ENCODE peak calls at places on chromosomes 13 and 19, in six cellular contexts. L is IMR-90, H is H1, O is H9, C is trophoblast cell, U is mesenchymal stem cell. F is an unnamed sample.

GRCh38 chr13:46495647-46496046 is 57.3 kb upstream of the LRCH1 start:
- DNase-seq in L (no peak), H (no peak), O (no peak), C (no peak), U (no peak), F (no peak)

GRCh38 chr13:110108348-110109139 is 198.4 kb downstream of the COL4A1 start:
- DNase-seq in L (peak), H (no peak), O (peak), C (peak), U (peak), F (peak)

GRCh38 chr19:40512473-40513344 is 45.9 kb downstream of the SPTBN4 start:
- DNase-seq in L (peak), H (peak), O (peak), C (peak), U (peak), F (peak)

GRCh38 chr19:21474671-21475181 is 30.7 kb upstream of the ZNF429 start:
- DNase-seq in L (peak), H (no peak), O (peak), C (peak), U (peak), F (peak)

GRCh38 chr13:102704238-102704750 is 9.4 kb upstream of the METTL21C start:
- DNase-seq in L (no peak), H (no peak), O (no peak), C (peak), U (no peak), F (no peak)

GRCh38 chr13:29508874-29509249 is 86.6 kb downstream of the SLC7A1 start:
- DNase-seq in L (no peak), H (no peak), O (no peak), C (no peak), U (no peak), F (no peak)

GRCh38 chr13:72808917-72809500 is 27.1 kb downstream of the PIBF1 start:
- DNase-seq in L (peak), H (no peak), O (no peak), C (no peak), U (peak), F (peak)

GRCh38 chr19:6677924-6678689 is 8.1 kb upstream of the TNFSF14 start:
- DNase-seq in L (no peak), H (peak), O (peak), C (no peak), U (no peak), F (peak)

GRCh38 chr13:50574731-50575130 is 268.8 kb downstream of the DLEU7 start:
- DNase-seq in L (no peak), H (no peak), O (no peak), C (no peak), U (no peak), F (no peak)

GRCh38 chr19:10691178-10691881 is 9.9 kb upstream of the QTRT1 start:
- DNase-seq in L (no peak), H (no peak), O (peak), C (no peak), U (no peak), F (no peak)

GRCh38 chr13:107222619-107223018 is 654.7 kb upstream of the ARGLU1 start:
- DNase-seq in L (no peak), H (no peak), O (no peak), C (no peak), U (no peak), F (no peak)

GRCh38 chr19:44111910-44112463 is 1.2 kb upstream of the ZNF225 start:
- DNase-seq in L (peak), H (peak), O (peak), C (no peak), U (peak), F (peak)

GRCh38 chr19:43425567-43426392 is 11.1 kb downstream of the TEX101 start:
- DNase-seq in L (peak), H (no peak), O (no peak), C (no peak), U (no peak), F (no peak)

GRCh38 chr19:34838753-34839431 is 65.9 kb upstream of the ZNF599 start:
- DNase-seq in L (no peak), H (peak), O (peak), C (no peak), U (no peak), F (peak)

GRCh38 chr19:3443840-3444694 is 36.3 kb downstream of the SMIM24 start:
- DNase-seq in L (peak), H (peak), O (peak), C (no peak), U (peak), F (peak)

GRCh38 chr19:11096210-11096841 is 7.1 kb downstream of the LDLR start:
- DNase-seq in L (peak), H (no peak), O (no peak), C (no peak), U (no peak), F (no peak)

GRCh38 chr19:28485300-28485699 is 727.7 kb downstream of the UQCRFS1 start:
- DNase-seq in L (no peak), H (no peak), O (no peak), C (no peak), U (no peak), F (no peak)

GRCh38 chr19:38190061-38190460 is 34.0 kb downstream of the DPF1 start:
- DNase-seq in L (no peak), H (no peak), O (no peak), C (no peak), U (no peak), F (no peak)

GRCh38 chr13:39784347-39784746 is 128.9 kb downstream of the COG6 start:
- DNase-seq in L (peak), H (no peak), O (no peak), C (no peak), U (peak), F (no peak)

GRCh38 chr13:48159436-48160225 is 64.7 kb upstream of the MED4 start:
- DNase-seq in L (no peak), H (no peak), O (no peak), C (no peak), U (peak), F (no peak)

GRCh38 chr13:113669871-113670341 is 2.9 kb downstream of the GRK1 start:
- DNase-seq in L (no peak), H (no peak), O (no peak), C (no peak), U (no peak), F (no peak)

GRCh38 chr19:3670796-3671679 is 29.2 kb downstream of the PIP5K1C start:
- DNase-seq in L (peak), H (no peak), O (no peak), C (no peak), U (peak), F (no peak)

GRCh38 chr13:50916701-50917184 is 7.2 kb downstream of the RNASEH2B start:
- DNase-seq in L (no peak), H (no peak), O (no peak), C (no peak), U (peak), F (no peak)

GRCh38 chr13:70473912-70474311 is 365.7 kb upstream of the KLHL1 start:
- DNase-seq in L (no peak), H (no peak), O (no peak), C (no peak), U (no peak), F (no peak)

GRCh38 chr19:48614436-48615144 is at the start of gene FAM83E:
- DNase-seq in L (no peak), H (peak), O (peak), C (no peak), U (no peak), F (no peak)

GRCh38 chr19:46069841-46070341 is 29.1 kb upstream of the IGFL4 start:
- DNase-seq in L (peak), H (no peak), O (no peak), C (peak), U (peak), F (no peak)

GRCh38 chr13:99909836-99910619 is 61.5 kb downstream of the ZIC5 start:
- DNase-seq in L (no peak), H (no peak), O (no peak), C (no peak), U (no peak), F (no peak)

GRCh38 chr13:32060319-32060924 is 28.8 kb downstream of the FRY start:
- DNase-seq in L (peak), H (no peak), O (no peak), C (no peak), U (no peak), F (no peak)

DNA sequence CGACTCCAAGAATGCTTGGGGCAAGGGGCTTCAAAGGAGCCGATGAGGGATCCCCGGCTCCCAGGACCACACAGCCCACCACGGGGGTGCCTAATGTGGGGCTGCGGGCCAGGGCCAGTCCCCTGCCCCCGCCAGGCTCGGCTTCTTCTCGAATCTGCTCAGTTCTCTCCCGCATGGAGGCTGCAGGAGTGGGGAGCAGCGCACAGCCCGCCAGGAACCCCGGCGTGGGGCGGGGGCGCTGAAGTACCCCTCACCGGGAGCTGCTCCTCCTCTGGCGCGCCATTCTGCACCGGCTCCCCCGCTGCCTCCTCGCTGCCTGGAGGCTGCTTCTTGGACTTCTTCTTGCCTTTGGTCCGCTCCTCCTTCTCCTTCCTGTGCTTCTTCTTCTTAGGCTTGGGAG is 14.7 kb downstream of the IZUMO4 start:
- DNase-seq in L (no peak), H (no peak), O (no peak), C (no peak), U (no peak), F (no peak)
- H2AK5ac ChIP-seq in L (no peak), H (no peak), O (no peak), C (no peak), U (no peak), F (no peak)

DNA sequence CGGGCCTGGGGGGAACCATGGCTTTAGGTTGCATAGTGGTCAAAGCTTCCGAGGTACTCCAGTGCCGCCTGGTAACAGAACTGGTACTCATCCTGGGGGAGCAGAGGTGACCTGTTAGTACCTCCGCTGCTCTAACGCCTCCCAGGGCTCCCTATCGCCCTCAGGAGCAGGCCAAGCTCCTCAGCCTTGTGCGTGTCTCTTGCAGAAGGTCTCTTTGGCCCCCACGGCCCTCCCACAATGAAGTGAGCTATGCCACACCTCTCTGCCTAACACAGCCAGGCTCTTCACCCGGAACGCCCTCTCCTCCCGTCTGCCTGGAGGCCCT is 133.9 kb downstream of the PTPRS start:
- DNase-seq in L (no peak), H (no peak), O (no peak), C (no peak), U (no peak), F (no peak)
- H2AFZ ChIP-seq in L (no peak), H (no peak), O (no peak), C (no peak), U (no peak), F (no peak)

GRCh38 chr19:18870531-18871172 is 25.3 kb downstream of the CERS1 start:
- DNase-seq in L (no peak), H (no peak), O (no peak), C (no peak), U (no peak), F (no peak)
- H2AK5ac ChIP-seq in L (no peak), H (peak), O (no peak), C (no peak), U (no peak), F (peak)

GRCh38 chr19:47109541-47110375 is 3.8 kb downstream of the ZC3H4 start:
- DNase-seq in L (peak), H (no peak), O (no peak), C (no peak), U (peak), F (no peak)
- H2AFZ ChIP-seq in L (no peak), H (no peak), O (no peak), C (no peak), U (no peak), F (no peak)

GRCh38 chr19:56596676-56597075 is 1.6 kb downstream of the ZNF71 start:
- DNase-seq in L (no peak), H (no peak), O (no peak), C (no peak), U (no peak), F (no peak)

GRCh38 chr19:56597696-56598095 is 2.6 kb downstream of the ZNF71 start:
- DNase-seq in L (peak), H (no peak), O (no peak), C (no peak), U (no peak), F (no peak)

GRCh38 chr19:56594446-56594782 is 688 bp upstream of the ZNF71 start:
- DNase-seq in L (no peak), H (no peak), O (no peak), C (no peak), U (no peak), F (no peak)

GRCh38 chr19:56595548-56595899 is 422 bp downstream of the ZNF71 start:
- DNase-seq in L (peak), H (no peak), O (no peak), C (no peak), U (peak), F (no peak)

DNA sequence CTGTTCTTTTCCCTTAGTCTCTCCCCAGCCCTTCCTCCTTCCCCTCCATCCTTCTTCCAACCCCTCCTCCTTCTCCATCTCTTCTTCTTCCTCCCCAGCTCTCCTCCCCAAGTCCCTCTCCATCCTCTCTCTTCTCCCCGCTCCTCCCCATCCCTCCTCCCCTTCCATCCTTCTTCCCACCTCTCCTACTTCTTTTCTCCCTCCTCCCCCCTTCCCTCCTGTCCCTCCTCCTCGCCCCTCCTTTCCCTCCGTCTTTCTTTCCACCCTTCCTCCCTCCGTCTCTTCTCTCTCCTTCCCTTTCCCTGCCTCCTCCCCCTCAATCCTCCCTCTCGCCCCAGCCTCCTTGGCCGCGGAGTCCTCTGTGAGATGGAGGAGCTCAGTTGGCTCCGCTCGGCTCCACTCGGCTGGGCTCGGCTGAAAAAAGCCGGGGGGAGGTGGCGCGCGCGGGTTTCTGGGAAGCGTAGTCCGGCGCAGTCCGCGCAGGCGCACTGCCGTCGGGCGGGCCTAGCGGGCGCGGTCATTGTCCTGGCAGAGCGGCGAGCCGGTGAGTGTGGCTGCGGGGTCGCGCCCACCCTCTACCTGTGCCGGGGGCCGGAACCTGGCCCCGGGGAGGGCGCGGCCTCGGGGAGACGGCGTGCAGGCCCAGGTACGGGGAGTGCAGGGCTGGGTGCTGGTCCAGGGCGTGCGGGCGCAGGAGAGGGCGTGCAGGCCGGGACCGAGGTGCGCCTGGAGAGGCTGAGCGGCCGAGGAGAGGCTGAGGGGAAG is at the start of gene ZNF71:
- DNase-seq in L (peak), H (peak), O (peak), C (peak), U (peak), F (peak)
- H2AK5ac ChIP-seq in L (peak), H (peak), O (no peak), C (peak), U (no peak), F (no peak)

GRCh38 chr13:28448959-28449358 is 46.0 kb downstream of the FLT1 start:
- DNase-seq in L (no peak), H (no peak), O (no peak), C (no peak), U (no peak), F (no peak)

GRCh38 chr13:28447989-28448388 is 46.9 kb downstream of the FLT1 start:
- DNase-seq in L (no peak), H (no peak), O (no peak), C (no peak), U (no peak), F (no peak)

GRCh38 chr13:28451482-28452217 is 43.3 kb downstream of the FLT1 start:
- DNase-seq in L (no peak), H (no peak), O (peak), C (peak), U (no peak), F (no peak)

GRCh38 chr13:28452755-28453154 is 42.2 kb downstream of the FLT1 start:
- DNase-seq in L (no peak), H (no peak), O (no peak), C (no peak), U (no peak), F (no peak)

GRCh38 chr13:28449826-28450773 is 44.8 kb downstream of the FLT1 start:
- DNase-seq in L (no peak), H (no peak), O (no peak), C (no peak), U (peak), F (no peak)
- H2AFZ ChIP-seq in L (no peak), H (no peak), O (no peak), C (no peak), U (no peak), F (no peak)

GRCh38 chr19:49878744-49879070 is 1.2 kb downstream of the TBC1D17 start:
- DNase-seq in L (no peak), H (no peak), O (no peak), C (no peak), U (no peak), F (no peak)

GRCh38 chr19:49879243-49879960 is 1.9 kb downstream of the TBC1D17 start:
- DNase-seq in L (no peak), H (no peak), O (no peak), C (no peak), U (no peak), F (no peak)

GRCh38 chr19:49877020-49877878 is at the start of the genes AKT1S1 and TBC1D17:
- DNase-seq in L (peak), H (peak), O (peak), C (peak), U (peak), F (peak)

GRCh38 chr19:49876422-49877019 is 634 bp downstream of the AKT1S1 start:
- DNase-seq in L (peak), H (peak), O (peak), C (peak), U (peak), F (peak)

DNA sequence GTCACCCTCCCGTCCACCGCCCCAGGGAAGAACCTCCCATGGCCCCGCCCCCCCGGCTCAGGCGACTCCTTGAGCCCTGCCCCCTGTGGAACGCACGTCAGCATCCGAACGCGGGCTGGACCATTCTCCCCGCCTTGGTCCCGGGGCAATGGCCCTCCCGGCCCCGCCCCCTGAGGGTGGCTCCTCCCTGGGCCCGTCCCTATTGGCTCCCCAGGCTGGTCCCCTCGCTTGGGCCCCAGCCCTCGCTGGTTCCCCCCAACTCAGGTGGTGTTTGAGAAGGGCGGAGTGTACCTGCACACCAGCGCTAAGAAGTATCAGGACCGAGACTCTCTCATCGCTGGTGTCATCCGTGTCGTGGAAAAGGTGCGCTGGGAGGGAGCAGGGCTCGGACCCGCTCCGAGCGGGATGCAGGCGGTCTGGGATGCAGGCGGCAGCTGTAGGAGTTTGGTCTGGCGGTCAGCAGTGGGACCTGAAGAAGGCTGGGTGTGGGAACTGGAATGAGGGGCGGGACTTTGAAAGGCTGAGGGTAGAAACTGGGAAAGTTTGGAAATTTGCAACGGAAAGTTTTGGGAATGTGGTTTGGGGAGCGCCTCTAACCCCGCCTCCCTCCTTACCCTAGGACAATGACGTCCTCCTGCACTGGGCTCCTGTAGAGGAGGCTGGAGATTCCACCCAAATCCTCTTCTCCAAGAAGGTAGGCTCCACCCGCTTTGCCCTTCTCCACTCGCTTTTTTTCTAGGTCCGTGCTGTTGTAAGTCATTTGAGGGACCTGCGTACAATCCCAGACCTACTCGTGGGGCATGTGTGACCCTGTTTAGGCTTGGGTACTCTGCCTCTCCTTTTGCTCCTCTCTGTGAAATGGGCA is 609 bp downstream of the TBC1D17 start:
- DNase-seq in L (peak), H (peak), O (peak), C (peak), U (peak), F (peak)
- H2AK5ac ChIP-seq in L (peak), H (peak), O (no peak), C (no peak), U (no peak), F (peak)